ENCODE peak calls at places on chromosome 3, in eight cellular contexts. G is activated T-helper 9 cell treated with anti-CD3 and anti-CD28 coated beads, Interleukin-2, amount 50 U/mL, for 16 hours; F is NCI-H1092; S is HFF-Myc; K is coronary artery; R is ovary; P is SJSA1; I is tibial nerve. J is an unnamed sample.

GRCh38 chr3:191329654-191330308 is 545 bp downstream of the UTS2B start:
- DNase-seq in G (no peak), F (peak; percentile 40), S (no peak), K (peak; percentile 81), R (peak; percentile 35), P (peak; percentile 38), I (no peak), J (peak; percentile 35)

GRCh38 chr3:97579365-97579764 is 185.2 kb upstream of the ARL6 start:
- DNase-seq in G (no peak), F (peak; percentile 90), S (no peak), K (no peak), R (no peak), P (no peak), I (no peak), J (peak; percentile 99)

GRCh38 chr3:58214484-58215316 is 3.9 kb upstream of the DNASE1L3 start:
- DNase-seq in G (no peak), F (no peak), S (no peak), K (peak; percentile 60), R (no peak), P (no peak), I (no peak), J (no peak)

GRCh38 chr3:66259721-66260255 is 39.0 kb downstream of the SLC25A26 start:
- DNase-seq in G (no peak), F (no peak), S (no peak), K (no peak), R (no peak), P (no peak), I (no peak), J (no peak)

GRCh38 chr3:101898752-101899169 is 49.4 kb downstream of the NFKBIZ start:
- DNase-seq in G (no peak), F (no peak), S (no peak), K (no peak), R (no peak), P (no peak), I (peak; percentile 9), J (no peak)

GRCh38 chr3:155805802-155806618 is at the start of gene C3orf33:
- DNase-seq in G (peak; percentile 71), F (peak; percentile 20), S (peak; percentile 15), K (peak; percentile 80), R (peak; percentile 54), P (peak; percentile 55), I (peak; percentile 54), J (peak; percentile 72)

GRCh38 chr3:24145981-24146822 is 201.1 kb downstream of the NR1D2 start:
- DNase-seq in G (no peak), F (no peak), S (peak; percentile 53), K (no peak), R (no peak), P (peak; percentile 60), I (no peak), J (no peak)

GRCh38 chr3:152539191-152539764 is 270.5 kb downstream of the MBNL1 start:
- DNase-seq in G (no peak), F (no peak), S (no peak), K (no peak), R (no peak), P (no peak), I (no peak), J (no peak)

GRCh38 chr3:126937533-126938432 is 45.1 kb upstream of the PLXNA1 start:
- DNase-seq in G (no peak), F (peak; percentile 40), S (no peak), K (no peak), R (no peak), P (no peak), I (no peak), J (peak; percentile 49)

GRCh38 chr3:17394541-17395179 is 347.8 kb downstream of the TBC1D5 start:
- DNase-seq in G (no peak), F (no peak), S (no peak), K (no peak), R (no peak), P (no peak), I (no peak), J (no peak)

GRCh38 chr3:67884345-67884744 is 229.9 kb upstream of the SUCLG2 start:
- DNase-seq in G (no peak), F (no peak), S (no peak), K (no peak), R (no peak), P (no peak), I (no peak), J (no peak)

GRCh38 chr3:126685041-126685440 is 19.0 kb upstream of the CHCHD6 start:
- DNase-seq in G (no peak), F (no peak), S (no peak), K (peak; percentile 35), R (no peak), P (no peak), I (no peak), J (no peak)

GRCh38 chr3:158573714-158574113 is 2.7 kb downstream of the MLF1 start:
- DNase-seq in G (no peak), F (no peak), S (no peak), K (no peak), R (no peak), P (no peak), I (no peak), J (no peak)